ENCODE peak calls at places on chromosome 5, in nine cellular contexts. S, Y, P, C, B, M, E, D and Z are unnamed samples.

GRCh38 chr5:142422426-142422825 is 97.6 kb upstream of the SPRY4 start:
- DNase-seq in S (no peak), Y (no peak), P (no peak), C (no peak), B (no peak), M (no peak), E (no peak), D (no peak), Z (no peak)

GRCh38 chr5:143008032-143008431 is 237.9 kb downstream of the ARHGAP26 start:
- DNase-seq in S (no peak), Y (no peak), P (no peak), C (no peak), B (no peak), M (no peak), E (no peak), D (no peak), Z (no peak)

GRCh38 chr5:131952286-131952857 is 6.9 kb upstream of the MEIKIN start:
- DNase-seq in S (no peak), Y (no peak), P (no peak), C (no peak), B (no peak), M (no peak), E (no peak), D (no peak), Z (peak; percentile 97)

GRCh38 chr5:36584009-36584875 is 22.2 kb upstream of the SLC1A3 start:
- DNase-seq in S (no peak), Y (no peak), P (no peak), C (no peak), B (no peak), M (no peak), E (no peak), D (no peak), Z (no peak)

GRCh38 chr5:64952961-64953360 is 184.2 kb downstream of the CWC27 start:
- DNase-seq in S (no peak), Y (no peak), P (no peak), C (no peak), B (no peak), M (no peak), E (no peak), D (no peak), Z (no peak)

GRCh38 chr5:131530706-131531331 is 104.2 kb downstream of the RAPGEF6 start:
- DNase-seq in S (no peak), Y (no peak), P (no peak), C (no peak), B (no peak), M (no peak), E (no peak), D (no peak), Z (no peak)

GRCh38 chr5:181258576-181258975 is 2.4 kb downstream of the TRIM52 start:
- DNase-seq in S (no peak), Y (no peak), P (no peak), C (no peak), B (no peak), M (peak; percentile 11), E (no peak), D (no peak), Z (no peak)

GRCh38 chr5:115435065-115435775 is 109.4 kb downstream of the FEM1C start:
- DNase-seq in S (no peak), Y (no peak), P (no peak), C (no peak), B (no peak), M (no peak), E (no peak), D (no peak), Z (no peak)

GRCh38 chr5:10464173-10464572 is 22.5 kb downstream of the ROPN1L start:
- DNase-seq in S (no peak), Y (no peak), P (no peak), C (no peak), B (no peak), M (peak; percentile 56), E (no peak), D (no peak), Z (no peak)

DNA sequence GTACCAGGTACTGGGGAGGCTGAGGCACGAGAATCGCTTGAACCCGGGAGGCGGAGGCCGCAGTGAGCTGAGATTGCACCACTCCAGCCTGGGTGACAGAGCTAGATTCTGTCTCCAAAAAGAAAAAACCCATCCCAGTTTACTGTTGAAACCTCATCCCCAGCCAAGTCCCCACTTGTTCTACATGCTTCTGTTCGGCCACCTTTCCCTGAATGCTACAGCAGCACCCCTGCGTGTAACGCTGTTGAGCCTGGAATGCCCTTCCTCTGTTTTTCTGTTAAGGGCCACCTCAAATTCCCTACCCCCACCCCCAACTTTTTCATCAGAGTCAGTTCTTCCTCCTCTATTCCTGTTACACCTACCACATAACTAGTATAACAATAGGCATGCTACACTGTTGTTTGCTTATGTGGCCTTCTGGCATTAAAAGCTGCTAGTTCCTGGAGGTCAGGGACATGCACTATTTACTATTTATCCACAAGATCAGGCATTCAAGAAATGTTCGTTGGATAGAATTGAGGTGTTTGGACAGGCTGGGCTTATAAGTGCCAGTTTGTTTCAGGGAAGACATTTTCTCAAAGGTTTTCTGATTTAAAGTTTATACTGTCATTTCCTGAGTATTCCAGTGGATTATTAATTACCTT is 47.1 kb upstream of the C5orf47 start:
- DNase-seq in S (peak; percentile 84), Y (no peak), P (no peak), C (peak; percentile 33), B (no peak), M (no peak), E (no peak), D (no peak), Z (no peak)
- TF ChIP-seq POLR2AphosphoS5 in S (no peak), Y (no peak), P (no peak), C (no peak), B (no peak), M (no peak), E (no peak), D (no peak), Z (no peak)

DNA sequence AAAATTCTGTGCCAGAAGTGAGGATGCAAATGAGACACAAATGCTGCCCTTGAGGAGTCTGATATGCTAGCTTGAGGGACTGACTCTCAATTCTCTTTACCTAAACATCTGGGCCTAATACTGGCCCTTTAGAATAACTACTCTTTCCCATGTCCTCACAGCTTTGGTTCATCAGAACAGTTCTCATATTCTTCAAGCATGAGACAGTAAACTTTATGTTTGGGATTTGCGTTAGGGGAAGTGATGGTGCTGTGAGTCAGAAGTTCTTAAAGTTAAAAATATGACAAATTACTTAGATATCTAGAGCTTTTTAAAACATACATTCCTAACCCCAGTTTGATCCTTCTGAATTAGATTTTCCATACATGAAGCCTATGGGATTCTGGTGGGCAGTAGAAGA is 665.0 kb upstream of the RGMB start:
- DNase-seq in S (no peak), Y (no peak), P (no peak), C (no peak), B (no peak), M (no peak), E (no peak), D (no peak), Z (no peak)
- TF ChIP-seq POLR2AphosphoS5 in S (no peak), Y (no peak), P (no peak), C (no peak), B (no peak), M (no peak), E (no peak), D (no peak), Z (no peak)

GRCh38 chr5:77641963-77642589 is 3.6 kb upstream of the OTP start:
- DNase-seq in S (peak; percentile 24), Y (no peak), P (no peak), C (no peak), B (no peak), M (no peak), E (no peak), D (no peak), Z (no peak)

GRCh38 chr5:77642915-77643653 is 4.6 kb upstream of the OTP start:
- DNase-seq in S (peak; percentile 66), Y (no peak), P (no peak), C (peak; percentile 27), B (no peak), M (no peak), E (no peak), D (no peak), Z (no peak)

GRCh38 chr5:77644443-77645157 is 6.1 kb upstream of the OTP start:
- DNase-seq in S (peak; percentile 84), Y (no peak), P (no peak), C (peak; percentile 60), B (no peak), M (no peak), E (no peak), D (no peak), Z (no peak)

GRCh38 chr5:77645158-77645994 is 6.9 kb upstream of the OTP start:
- DNase-seq in S (peak; percentile 72), Y (peak; percentile 29), P (peak; percentile 82), C (peak; percentile 91), B (no peak), M (peak; percentile 87), E (no peak), D (peak; percentile 90), Z (no peak)

DNA sequence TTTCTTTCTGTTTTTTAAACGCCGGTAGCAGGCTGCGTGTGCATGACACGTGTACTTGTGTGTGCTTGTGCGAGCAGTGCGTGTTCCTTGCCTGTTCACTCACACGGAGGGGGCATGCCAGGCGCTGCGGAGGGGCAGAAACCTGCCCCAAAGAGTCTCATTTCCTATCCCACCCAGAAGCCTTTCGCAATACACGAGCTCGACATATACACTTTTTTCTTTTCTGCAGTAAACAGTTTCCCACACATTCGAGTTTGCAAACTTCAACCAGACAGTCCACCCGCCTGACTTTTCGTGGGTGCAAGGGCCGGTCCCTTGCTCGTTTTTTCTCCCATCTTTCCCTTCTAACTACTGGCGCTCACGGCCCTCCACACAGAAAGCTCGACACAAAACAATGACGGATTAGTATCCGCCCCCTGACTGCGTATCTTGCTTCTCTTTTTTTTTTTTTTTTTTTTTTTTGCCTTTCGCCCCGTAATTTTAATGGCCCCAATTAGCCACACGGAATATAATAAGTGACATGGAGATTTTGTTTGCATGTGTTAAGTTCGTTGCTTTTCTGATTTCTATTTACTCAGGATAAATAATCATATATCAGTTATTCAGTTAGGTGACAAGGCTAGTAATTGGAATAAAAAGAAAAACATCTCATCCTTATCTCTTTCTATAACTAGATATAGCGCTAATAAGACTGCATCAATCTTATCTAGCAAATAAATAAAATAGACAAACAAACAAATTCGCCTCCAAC is 5.3 kb upstream of the OTP start:
- DNase-seq in S (peak; percentile 44), Y (no peak), P (no peak), C (no peak), B (no peak), M (no peak), E (no peak), D (no peak), Z (no peak)
- TF ChIP-seq POLR2AphosphoS5 in S (no peak), Y (no peak), P (no peak), C (no peak), B (no peak), M (no peak), E (no peak), D (no peak), Z (no peak)

DNA sequence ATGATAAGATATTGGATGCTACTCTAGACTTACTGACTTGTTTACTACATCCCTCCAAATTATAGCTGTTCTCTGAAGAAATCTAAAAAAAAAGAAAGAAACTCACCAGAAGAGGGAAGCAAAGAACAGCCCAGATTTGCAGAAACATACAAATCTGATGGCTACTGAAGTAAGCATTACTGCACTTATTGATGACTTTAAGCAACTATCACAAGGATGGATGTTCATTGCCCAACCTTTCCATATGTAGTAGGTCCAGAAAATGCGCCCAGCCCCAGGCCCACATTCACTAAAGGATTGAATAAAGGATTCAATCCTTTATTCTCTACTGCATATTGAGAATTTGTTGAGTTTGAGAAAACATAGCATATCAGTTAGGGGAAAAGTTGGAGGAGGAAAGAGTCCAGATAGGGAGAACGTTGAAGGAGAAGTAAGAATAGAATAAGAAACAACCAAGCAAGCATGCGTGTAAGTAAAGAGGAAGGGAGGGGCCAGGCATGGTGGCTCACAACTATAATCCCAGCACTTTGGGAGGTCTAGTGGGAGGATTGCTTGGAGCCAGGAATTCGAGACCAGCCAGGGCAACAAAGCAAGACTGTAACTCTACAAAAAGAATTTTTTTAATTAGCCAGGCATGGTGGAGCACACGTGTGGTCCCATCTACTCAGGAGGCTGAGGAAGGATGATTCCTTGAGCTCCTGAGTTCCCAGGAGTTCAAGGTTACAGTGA is 33.8 kb upstream of the DTWD2 start:
- DNase-seq in S (peak; percentile 58), Y (no peak), P (no peak), C (no peak), B (no peak), M (peak; percentile 52), E (peak; percentile 30), D (peak; percentile 40), Z (no peak)
- TF ChIP-seq POLR2AphosphoS5 in S (no peak), Y (no peak), P (no peak), C (no peak), B (no peak), M (no peak), E (no peak), D (no peak), Z (no peak)